ENCODE peak calls at places on chromosomes 2 and 18, in four cellular contexts. O is HepG2, C is A549, Q is upper lobe of left lung. I is an unnamed sample.

GRCh38 chr2:65076345-65076710 is 20.1 kb downstream of the CEP68 start:
- DNase-seq in O (no peak), C (no peak), Q (no peak), I (no peak)

GRCh38 chr2:173590278-173590811 is 235.7 kb downstream of the CDCA7 start:
- DNase-seq in O (peak; percentile 12), C (peak; percentile 38), Q (no peak), I (peak; percentile 69)

GRCh38 chr2:189014426-189015138 is 40.4 kb downstream of the COL3A1 start:
- DNase-seq in O (no peak), C (no peak), Q (no peak), I (no peak)

GRCh38 chr18:75290737-75291358 is 80.3 kb downstream of the TSHZ1 start:
- DNase-seq in O (peak; percentile 78), C (no peak), Q (no peak), I (no peak)

GRCh38 chr2:164625378-164625971 is 4.2 kb upstream of the GRB14 start:
- DNase-seq in O (no peak), C (no peak), Q (no peak), I (no peak)

GRCh38 chr2:212088353-212088752 is 450.2 kb downstream of the ERBB4 start:
- DNase-seq in O (no peak), C (no peak), Q (no peak), I (no peak)

GRCh38 chr2:227456772-227457171 is 15.2 kb upstream of the AGFG1 start:
- DNase-seq in O (no peak), C (no peak), Q (no peak), I (no peak)

GRCh38 chr2:240426797-240427721 is 8.4 kb upstream of the GPC1 start:
- DNase-seq in O (no peak), C (no peak), Q (no peak), I (peak; percentile 41)

GRCh38 chr18:8040021-8040420 is 472.9 kb downstream of the PTPRM start:
- DNase-seq in O (no peak), C (no peak), Q (no peak), I (no peak)

GRCh38 chr2:126208266-126208665 is 447.7 kb upstream of the GYPC start:
- DNase-seq in O (no peak), C (no peak), Q (no peak), I (no peak)

GRCh38 chr2:36587556-36587955 is 10.4 kb downstream of the FEZ2 start:
- DNase-seq in O (no peak), C (no peak), Q (no peak), I (no peak)

GRCh38 chr2:193502363-193503035 is 1307.8 kb upstream of the TMEFF2 start:
- DNase-seq in O (no peak), C (no peak), Q (peak; percentile 74), I (no peak)

GRCh38 chr2:219252084-219252483 is 959 bp upstream of the TUBA4B start:
- DNase-seq in O (no peak), C (no peak), Q (no peak), I (peak; percentile 40)

GRCh38 chr2:173568054-173568453 is 213.4 kb downstream of the CDCA7 start:
- DNase-seq in O (peak; percentile 23), C (no peak), Q (no peak), I (no peak)

GRCh38 chr2:196453613-196454047 is 185.9 kb upstream of the CCDC150 start:
- DNase-seq in O (peak; percentile 52), C (peak; percentile 10), Q (no peak), I (no peak)

GRCh38 chr2:47554311-47554905 is 151.5 kb downstream of the MSH2 start:
- DNase-seq in O (no peak), C (no peak), Q (no peak), I (no peak)

GRCh38 chr2:156343940-156344301 is 11.4 kb upstream of the NR4A2 start:
- DNase-seq in O (no peak), C (no peak), Q (no peak), I (no peak)

GRCh38 chr18:2853926-2854664 is 7.3 kb downstream of the EMILIN2 start:
- DNase-seq in O (no peak), C (no peak), Q (no peak), I (no peak)

DNA sequence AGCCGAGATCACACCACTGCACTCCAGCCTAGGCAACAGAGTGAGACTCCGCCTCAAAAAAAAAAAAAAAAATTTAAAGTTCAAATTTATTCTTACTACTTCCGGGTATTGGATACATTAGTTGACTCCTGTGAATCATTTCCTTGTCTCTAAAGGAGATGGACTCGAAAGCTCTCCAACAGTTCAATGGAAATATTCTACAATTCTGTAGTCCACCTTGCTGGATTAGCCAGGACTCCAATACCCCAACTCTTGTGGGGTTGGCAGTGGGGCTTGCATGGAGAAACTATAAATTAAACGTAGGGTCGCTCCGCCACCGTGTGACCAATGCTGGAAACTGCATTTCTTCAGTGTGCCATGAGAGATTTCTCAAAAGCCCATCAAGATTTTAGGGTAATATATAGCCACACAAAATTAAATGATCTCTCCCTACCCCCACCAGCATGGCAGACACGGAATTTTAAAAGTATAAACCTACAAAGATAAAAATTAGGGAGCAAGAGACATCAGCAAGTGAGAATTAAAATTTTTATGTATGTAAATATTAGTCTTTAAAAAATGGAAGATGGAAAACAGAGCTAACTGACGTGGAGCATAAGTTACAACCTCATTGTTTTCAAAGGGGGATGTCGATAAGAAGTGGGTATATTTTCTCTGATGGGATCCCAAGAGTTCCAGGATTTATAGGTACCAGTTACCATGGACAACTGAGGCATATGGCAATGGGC is 27.8 kb upstream of the GAREM2 start:
- DNase-seq in O (peak; percentile 69), C (peak; percentile 77), Q (no peak), I (peak; percentile 63)
- TF ChIP-seq POLR2A in O (no peak), C (no peak), Q (no peak), I (no peak)

DNA sequence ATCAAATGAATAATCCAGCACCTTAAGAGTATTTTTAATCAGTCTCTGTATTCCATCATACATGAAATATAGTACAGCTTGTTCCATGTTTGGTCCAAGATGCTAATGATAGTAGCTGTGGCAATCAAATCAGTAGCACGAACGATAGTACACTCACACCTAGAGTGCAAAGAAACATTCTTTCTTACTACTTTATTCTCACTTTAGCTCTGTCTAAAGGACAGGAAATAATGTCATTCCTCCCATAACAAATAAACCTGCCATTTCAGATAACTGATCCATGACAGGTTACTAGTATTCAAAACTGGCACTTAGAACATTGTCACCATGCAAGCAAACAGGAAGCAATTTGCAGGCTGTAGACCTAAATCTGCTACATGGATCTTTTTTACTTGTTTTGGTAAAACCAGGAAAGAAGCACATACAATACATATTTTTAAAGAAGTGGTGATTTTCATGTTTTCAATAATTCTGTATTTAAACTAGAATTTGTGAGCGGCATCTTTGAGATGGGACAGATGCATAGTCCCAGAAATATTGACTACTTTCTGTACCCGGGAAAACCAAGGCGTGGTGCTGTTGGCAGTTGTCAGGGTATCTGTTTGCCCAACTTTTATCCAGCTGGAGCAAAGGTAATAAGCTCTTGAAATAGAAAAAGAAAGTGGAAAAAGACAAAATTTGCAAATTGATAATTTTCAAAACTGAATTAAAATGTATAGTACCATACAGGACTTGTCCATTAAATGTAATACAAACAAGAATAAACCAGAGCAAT is 49.5 kb downstream of the IKZF2 start:
- DNase-seq in O (no peak), C (no peak), Q (no peak), I (no peak)
- H3K4me3 ChIP-seq in O (no peak overlapping the region), C (no peak overlapping the region), Q (no peak overlapping the region), I (no peak overlapping the region)

GRCh38 chr2:98346259-98347236 is at the start of gene CNGA3:
- DNase-seq in O (no peak), C (no peak), Q (peak; percentile 90), I (no peak)
- TF ChIP-seq EP300 in O (no peak), C (no peak), Q (no peak), I (no peak)

DNA sequence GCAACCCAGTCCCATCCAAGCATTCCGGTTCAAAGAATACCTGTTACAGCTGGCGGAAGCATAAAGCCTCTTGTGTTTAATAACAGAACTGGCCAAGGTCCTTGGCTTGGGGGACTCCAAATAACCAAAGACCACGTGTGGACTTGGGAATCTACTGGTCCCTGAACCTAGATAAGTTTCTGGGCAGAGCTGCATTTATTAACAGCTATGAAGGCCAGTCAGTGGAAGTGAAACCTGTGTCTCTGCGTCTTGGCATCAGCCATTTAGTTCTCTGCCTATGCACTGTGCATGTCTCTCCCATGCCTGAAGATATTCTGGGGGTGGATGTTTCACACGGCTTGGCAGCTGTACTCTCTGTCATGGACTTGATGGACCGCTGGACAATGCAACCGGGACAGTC is 137.7 kb downstream of the CCBE1 start:
- DNase-seq in O (no peak), C (no peak), Q (no peak), I (no peak)
- TF ChIP-seq POLR2A in O (no peak), C (no peak), Q (no peak), I (no peak)

DNA sequence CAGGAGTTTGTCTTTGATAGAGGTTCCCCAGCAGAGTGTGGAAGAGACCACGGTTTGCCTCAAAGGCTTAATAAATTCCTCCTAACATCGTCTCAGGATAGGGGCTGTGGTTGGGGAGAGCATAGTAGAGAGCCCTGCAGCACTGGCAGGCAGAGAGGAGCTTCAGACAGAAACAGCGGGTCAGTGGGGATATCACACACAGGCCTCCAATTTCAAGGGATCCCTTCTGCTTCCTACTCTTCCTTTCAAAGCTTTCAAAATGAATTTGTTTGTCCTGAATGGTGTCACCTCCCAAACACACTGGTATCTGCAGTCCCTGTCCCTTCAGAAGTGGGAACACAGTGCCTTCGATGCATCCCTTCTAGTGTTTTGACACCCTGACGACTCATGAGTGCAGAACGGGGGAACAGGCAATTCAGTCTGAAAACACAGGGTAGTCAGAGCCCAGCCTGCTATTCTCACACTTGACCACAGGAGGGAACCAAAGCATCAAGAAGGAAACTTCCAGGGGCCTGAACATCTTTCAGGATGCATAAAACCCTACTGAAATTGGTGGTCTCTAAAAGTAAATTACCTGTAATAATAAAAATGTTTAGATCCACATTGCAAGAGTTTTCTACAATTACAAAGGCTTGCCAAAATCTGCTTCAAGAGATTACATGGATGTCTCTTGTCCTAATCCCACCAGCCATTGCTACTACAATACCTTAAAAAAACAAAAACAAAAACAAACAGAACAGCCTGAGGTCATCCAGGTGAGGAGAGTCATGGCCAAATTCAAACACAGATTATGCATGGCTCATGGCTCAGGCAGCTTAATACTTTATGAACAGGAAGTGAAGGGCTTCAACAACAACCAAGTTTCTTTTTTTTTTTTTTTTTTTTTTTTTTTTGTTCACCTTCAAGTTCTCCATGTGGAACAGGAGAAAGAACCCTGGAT is 49.8 kb downstream of the SLC14A2 start:
- DNase-seq in O (peak; percentile 28), C (peak; percentile 51), Q (no peak), I (peak; percentile 71)
- H3K4me3 ChIP-seq in O (no peak overlapping the region), C (no peak overlapping the region), Q (no peak overlapping the region), I (no peak overlapping the region)

DNA sequence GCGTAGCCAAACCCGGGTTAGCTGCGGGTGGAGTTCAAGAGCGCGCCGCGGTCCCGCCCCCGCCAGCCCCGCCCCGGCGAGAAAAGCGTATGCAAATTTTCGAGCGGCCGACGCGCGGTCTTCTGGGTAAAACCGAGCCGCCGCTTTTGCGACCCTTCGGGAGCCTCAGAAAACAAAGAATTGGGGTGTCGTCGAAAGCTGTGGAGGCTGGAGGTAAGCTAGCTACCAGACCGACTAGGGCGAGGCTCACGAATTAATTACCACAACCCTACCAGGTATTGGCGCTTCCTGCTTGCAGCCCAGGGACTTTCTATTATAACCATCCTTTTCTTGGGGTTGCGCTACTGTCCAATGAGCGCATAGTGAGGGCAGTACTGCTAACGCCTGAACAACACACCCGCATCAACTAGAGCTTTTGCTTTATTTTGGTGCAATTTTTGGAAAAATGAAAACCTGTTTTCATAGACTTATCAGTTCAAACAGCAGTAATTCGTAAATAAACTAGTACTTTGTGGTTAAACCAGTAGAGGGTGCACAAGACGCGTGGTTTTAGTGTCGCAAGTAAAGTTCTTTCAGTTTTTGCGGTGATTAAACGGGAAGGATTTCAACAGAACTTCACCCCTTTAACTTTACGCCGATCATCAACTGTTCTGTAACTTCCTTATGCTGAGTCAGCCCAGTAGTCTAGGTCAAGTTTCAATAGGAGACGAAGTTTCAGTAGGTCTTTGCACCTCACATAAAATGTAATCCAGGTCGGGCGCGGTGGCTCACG is at the start of gene RNU4ATAC:
- DNase-seq in O (peak; percentile 98), C (peak; percentile 82), Q (peak; percentile 97), I (peak; percentile 86)
- TF ChIP-seq EP300 in O (peak; percentile 81), C (no peak), Q (peak; percentile 80), I (peak; percentile 65)

I was measured in stomach.